ENCODE peak calls at places on chromosome 3, in eight cellular contexts. U is upper lobe of right lung, G is GF-D8, D is fibroblast of lung, R is GM10248, E is HTR-8/SVneo, J is cardiac muscle cell, P is fibroblast of the conjunctiva. Q is an unnamed sample.

GRCh38 chr3:169744332-169745054 is 20.4 kb downstream of the TERC start:
- DNase-seq in U (no peak), E (peak), D (peak), J (no peak), R (no peak), P (no peak), G (no peak), Q (no peak)

GRCh38 chr3:133401374-133402135 is 1.7 kb downstream of the BFSP2 start:
- DNase-seq in U (no peak), P (no peak), R (no peak), D (peak), J (no peak), E (no peak), G (no peak), Q (no peak)

GRCh38 chr3:179653777-179654117 is 907 bp downstream of the USP13 start:
- DNase-seq in U (peak), P (no peak), J (no peak), G (no peak), R (no peak), E (no peak), D (no peak), Q (no peak)

GRCh38 chr3:3127432-3128010 is 781 bp downstream of the TRNT1 start:
- DNase-seq in G (no peak), U (no peak), J (no peak), P (no peak), R (peak), D (no peak), E (no peak), Q (no peak)

GRCh38 chr3:57757642-57758297 is 1.7 kb downstream of the SLMAP start:
- DNase-seq in R (no peak), G (no peak), E (peak), U (peak), D (peak), P (no peak), J (peak), Q (no peak)

GRCh38 chr3:57791245-57791644 is 35.1 kb downstream of the SLMAP start:
- DNase-seq in D (peak), J (no peak), G (peak), P (no peak), U (no peak), R (no peak), E (no peak), Q (no peak)

GRCh38 chr3:67018105-67018788 is 20.1 kb downstream of the KBTBD8 start:
- DNase-seq in J (peak), G (no peak), P (no peak), U (no peak), E (no peak), D (peak), R (no peak), Q (no peak)

GRCh38 chr3:195771651-195772300 is 40.0 kb downstream of the MUC4 start:
- DNase-seq in P (no peak), D (no peak), G (no peak), R (no peak), E (no peak), U (peak), J (no peak), Q (no peak)

GRCh38 chr3:123584284-123584987 is 417 bp downstream of the HACD2 start:
- DNase-seq in E (no peak), R (peak), J (peak), P (no peak), U (no peak), D (no peak), G (no peak), Q (no peak)